ENCODE peak calls at places on chromosomes 3 and 15, in four cellular contexts. One of them, this sample, is unnamed.

GRCh38 chr3:184786271-184787010 is 25.5 kb upstream of the VPS8 start:
- DNase-seq in K562: no peak
- DNase-seq in GM12878: no peak
- DNase-seq in GM12891: peak; percentile 44
- DNase-seq in this sample: peak; percentile 88

GRCh38 chr15:92653836-92654524 is 1.6 kb downstream of the FAM174B start:
- DNase-seq in K562: no peak
- DNase-seq in GM12878: no peak
- DNase-seq in GM12891: no peak
- DNase-seq in this sample: no peak

GRCh38 chr15:76206325-76206976 is 104.8 kb downstream of the ETFA start:
- DNase-seq in K562: no peak
- DNase-seq in GM12878: no peak
- DNase-seq in GM12891: no peak
- DNase-seq in this sample: no peak

GRCh38 chr3:133853063-133853924 is 42.4 kb downstream of the RAB6B start:
- DNase-seq in K562: no peak
- DNase-seq in GM12878: no peak
- DNase-seq in GM12891: no peak
- DNase-seq in this sample: no peak

GRCh38 chr15:31328425-31328998 is 1.9 kb downstream of the KLF13 start:
- DNase-seq in K562: peak; percentile 63
- DNase-seq in GM12878: no peak
- DNase-seq in GM12891: no peak
- DNase-seq in this sample: no peak

GRCh38 chr15:66923438-66923881 is 141.9 kb upstream of the SMAD3 start:
- DNase-seq in K562: peak; percentile 67
- DNase-seq in GM12878: no peak
- DNase-seq in GM12891: no peak
- DNase-seq in this sample: peak; percentile 42

GRCh38 chr15:78021761-78022160 is 55.8 kb downstream of the TBC1D2B start:
- DNase-seq in K562: no peak
- DNase-seq in GM12878: no peak
- DNase-seq in GM12891: no peak
- DNase-seq in this sample: no peak

GRCh38 chr3:72520690-72521308 is 327.4 kb downstream of the SHQ1 start:
- DNase-seq in K562: no peak
- DNase-seq in GM12878: no peak
- DNase-seq in GM12891: no peak
- DNase-seq in this sample: no peak

GRCh38 chr3:40704224-40704623 is 179.5 kb downstream of the ZNF621 start:
- DNase-seq in K562: no peak
- DNase-seq in GM12878: no peak
- DNase-seq in GM12891: no peak
- DNase-seq in this sample: no peak

GRCh38 chr15:90300988-90301715 is 35.7 kb downstream of the NGRN start:
- DNase-seq in K562: peak; percentile 57
- DNase-seq in GM12878: no peak
- DNase-seq in GM12891: no peak
- DNase-seq in this sample: peak; percentile 18

GRCh38 chr15:91915576-91915975 is 62.1 kb downstream of the SLCO3A1 start:
- DNase-seq in K562: no peak
- DNase-seq in GM12878: no peak
- DNase-seq in GM12891: no peak
- DNase-seq in this sample: no peak

GRCh38 chr3:16130066-16130465 is 44.4 kb upstream of the GALNT15 start:
- DNase-seq in K562: no peak
- DNase-seq in GM12878: no peak
- DNase-seq in GM12891: no peak
- DNase-seq in this sample: no peak

GRCh38 chr3:88105325-88105724 is 44.4 kb upstream of the C3orf38 start:
- DNase-seq in K562: no peak
- DNase-seq in GM12878: no peak
- DNase-seq in GM12891: no peak
- DNase-seq in this sample: no peak

GRCh38 chr3:10753964-10754363 is 62.1 kb upstream of the SLC6A11 start:
- DNase-seq in K562: peak; percentile 68
- DNase-seq in GM12878: no peak
- DNase-seq in GM12891: no peak
- DNase-seq in this sample: peak; percentile 15

GRCh38 chr3:154244644-154245043 is 79.6 kb downstream of the DHX36 start:
- DNase-seq in K562: no peak
- DNase-seq in GM12878: no peak
- DNase-seq in GM12891: no peak
- DNase-seq in this sample: no peak

GRCh38 chr15:89367485-89368451 is 33.1 kb upstream of the POLG start:
- DNase-seq in K562: peak; percentile 95
- DNase-seq in GM12878: no peak
- DNase-seq in GM12891: no peak
- DNase-seq in this sample: no peak

GRCh38 chr3:133112666-133113065 is 74.5 kb downstream of the TMEM108 start:
- DNase-seq in K562: no peak
- DNase-seq in GM12878: no peak
- DNase-seq in GM12891: no peak
- DNase-seq in this sample: no peak

GRCh38 chr3:60743631-60744164 is 507.6 kb downstream of the FHIT start:
- DNase-seq in K562: no peak
- DNase-seq in GM12878: no peak
- DNase-seq in GM12891: peak; percentile 1
- DNase-seq in this sample: peak; percentile 54

GRCh38 chr3:128348805-128349531 is 117.7 kb downstream of the DNAJB8 start:
- DNase-seq in K562: no peak
- DNase-seq in GM12878: no peak
- DNase-seq in GM12891: peak; percentile 47
- DNase-seq in this sample: peak; percentile 56

GRCh38 chr3:45677045-45677436 is 12.2 kb upstream of the SACM1L start:
- DNase-seq in K562: no peak
- DNase-seq in GM12878: no peak
- DNase-seq in GM12891: no peak
- DNase-seq in this sample: peak; percentile 91

GRCh38 chr3:39327746-39328349 is 1.7 kb upstream of the CCR8 start:
- DNase-seq in K562: no peak
- DNase-seq in GM12878: peak; percentile 67
- DNase-seq in GM12891: no peak
- DNase-seq in this sample: no peak

GRCh38 chr3:148759425-148759824 is 61.7 kb downstream of the AGTR1 start:
- DNase-seq in K562: no peak
- DNase-seq in GM12878: no peak
- DNase-seq in GM12891: no peak
- DNase-seq in this sample: no peak

GRCh38 chr3:10383850-10384248 is 62.9 kb upstream of the SEC13 start:
- DNase-seq in K562: no peak
- DNase-seq in GM12878: no peak
- DNase-seq in GM12891: no peak
- DNase-seq in this sample: no peak

GRCh38 chr15:78974272-78974918 is 29.5 kb upstream of the CTSH start:
- DNase-seq in K562: no peak
- DNase-seq in GM12878: no peak
- DNase-seq in GM12891: no peak
- DNase-seq in this sample: no peak

GRCh38 chr15:80285379-80285778 is 33.4 kb upstream of the CTXND1 start:
- DNase-seq in K562: no peak
- DNase-seq in GM12878: no peak
- DNase-seq in GM12891: no peak
- DNase-seq in this sample: no peak

GRCh38 chr15:71238926-71239325 is 123.7 kb downstream of the THSD4 start:
- DNase-seq in K562: no peak
- DNase-seq in GM12878: no peak
- DNase-seq in GM12891: no peak
- DNase-seq in this sample: no peak

GRCh38 chr3:16140116-16140893 is 34.2 kb upstream of the GALNT15 start:
- DNase-seq in K562: no peak
- DNase-seq in GM12878: no peak
- DNase-seq in GM12891: no peak
- DNase-seq in this sample: no peak

GRCh38 chr3:153138267-153139210 is 23.5 kb upstream of the RAP2B start:
- DNase-seq in K562: no peak
- DNase-seq in GM12878: peak; percentile 89
- DNase-seq in GM12891: no peak
- DNase-seq in this sample: peak; percentile 63

GRCh38 chr3:24270744-24271143 is 223.9 kb downstream of the THRB start:
- DNase-seq in K562: no peak
- DNase-seq in GM12878: no peak
- DNase-seq in GM12891: no peak
- DNase-seq in this sample: no peak

GRCh38 chr15:54017911-54018310 is 39.7 kb downstream of the UNC13C start:
- DNase-seq in K562: no peak
- DNase-seq in GM12878: no peak
- DNase-seq in GM12891: no peak
- DNase-seq in this sample: no peak

GRCh38 chr3:52195823-52196331 is 2.1 kb upstream of the ALAS1 start:
- DNase-seq in K562: no peak
- DNase-seq in GM12878: no peak
- DNase-seq in GM12891: no peak
- DNase-seq in this sample: peak; percentile 88

GRCh38 chr15:28096720-28097431 is 2.2 kb downstream of the OCA2 start:
- DNase-seq in K562: no peak
- DNase-seq in GM12878: no peak
- DNase-seq in GM12891: no peak
- DNase-seq in this sample: no peak

GRCh38 chr3:139491966-139492365 is 15.7 kb upstream of the RBP2 start:
- DNase-seq in K562: no peak
- DNase-seq in GM12878: no peak
- DNase-seq in GM12891: no peak
- DNase-seq in this sample: no peak

GRCh38 chr3:73786346-73786807 is 161.6 kb upstream of the PDZRN3 start:
- DNase-seq in K562: no peak
- DNase-seq in GM12878: no peak
- DNase-seq in GM12891: no peak
- DNase-seq in this sample: no peak

GRCh38 chr3:72345980-72346379 is 502.3 kb downstream of the SHQ1 start:
- DNase-seq in K562: no peak
- DNase-seq in GM12878: no peak
- DNase-seq in GM12891: no peak
- DNase-seq in this sample: no peak

GRCh38 chr3:49028298-49028672 is 913 bp downstream of the IMPDH2 start:
- DNase-seq in K562: no peak
- DNase-seq in GM12878: no peak
- DNase-seq in GM12891: no peak
- DNase-seq in this sample: no peak

GRCh38 chr3:49025793-49026520 is 3.2 kb downstream of the IMPDH2 start:
- DNase-seq in K562: no peak
- DNase-seq in GM12878: no peak
- DNase-seq in GM12891: no peak
- DNase-seq in this sample: no peak

GRCh38 chr3:49025005-49025792 is 3.3 kb downstream of the NDUFAF3 start:
- DNase-seq in K562: no peak
- DNase-seq in GM12878: no peak
- DNase-seq in GM12891: no peak
- DNase-seq in this sample: peak; percentile 63

GRCh38 chr3:49027634-49028033 is 1.6 kb downstream of the IMPDH2 start:
- DNase-seq in K562: no peak
- DNase-seq in GM12878: no peak
- DNase-seq in GM12891: no peak
- DNase-seq in this sample: no peak

DNA sequence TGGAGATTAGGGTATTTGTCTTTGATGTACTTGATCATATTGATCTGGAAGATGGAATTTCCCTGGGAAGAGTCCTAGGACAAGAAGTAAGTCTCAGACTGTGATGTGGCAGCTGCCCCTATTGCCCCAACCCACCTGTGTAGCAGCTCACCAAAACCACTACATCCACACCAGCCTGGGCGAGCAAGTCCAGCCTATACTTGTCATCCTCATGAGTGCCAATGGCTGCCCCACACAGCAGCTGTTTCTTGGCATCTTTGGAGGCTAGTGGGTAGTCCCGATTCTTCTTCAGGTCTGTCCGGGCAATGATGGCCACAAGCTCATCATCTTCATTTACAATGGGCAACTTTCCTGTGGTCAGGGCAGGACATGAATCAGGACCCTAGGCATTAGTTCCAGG is 2.7 kb downstream of the IMPDH2 start:
- DNase-seq in K562: no peak
- DNase-seq in GM12878: no peak
- DNase-seq in GM12891: no peak
- DNase-seq in this sample: no peak
- TF ChIP-seq POLR2AphosphoS5 in K562: no peak
- TF ChIP-seq POLR2AphosphoS5 in GM12878: no peak
- TF ChIP-seq POLR2AphosphoS5 in GM12891: peak; percentile 13
- TF ChIP-seq POLR2AphosphoS5 in this sample: no peak

DNA sequence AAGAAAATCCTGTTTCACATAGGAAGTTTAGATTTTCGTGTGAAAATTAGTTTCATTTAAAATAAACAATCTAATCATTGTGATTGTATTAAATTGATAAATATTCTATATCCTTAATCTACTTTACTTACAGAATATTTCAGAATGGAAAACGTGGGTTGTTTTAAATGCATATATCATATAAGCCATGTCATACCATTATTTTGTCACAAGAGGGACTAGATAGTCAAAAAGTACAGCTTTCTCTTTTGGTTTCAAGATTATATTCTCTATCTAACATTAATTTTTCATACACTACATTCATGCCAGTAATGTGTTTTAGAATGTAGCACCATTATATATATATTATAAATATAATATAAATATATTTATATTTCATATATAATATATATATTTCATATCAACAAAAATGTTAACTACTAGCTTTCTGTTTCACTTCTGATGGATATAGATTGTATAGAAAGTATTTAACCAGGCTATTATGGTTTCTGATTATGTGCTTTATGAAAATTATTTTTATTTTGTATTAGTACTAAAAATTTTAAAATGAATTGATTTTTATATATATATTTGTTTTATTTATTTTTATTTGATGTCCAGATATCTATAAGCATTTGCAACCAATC is 45.3 kb downstream of the OSTN start:
- DNase-seq in K562: peak; percentile 13
- DNase-seq in GM12878: no peak
- DNase-seq in GM12891: no peak
- DNase-seq in this sample: no peak
- TF ChIP-seq SPI1 in K562: no peak
- TF ChIP-seq SPI1 in GM12878: no peak
- TF ChIP-seq SPI1 in GM12891: no peak
- TF ChIP-seq SPI1 in this sample: no peak

GRCh38 chr3:31968391-31968926 is 12.6 kb downstream of the OSBPL10 start:
- DNase-seq in K562: no peak
- DNase-seq in GM12878: no peak
- DNase-seq in GM12891: no peak
- DNase-seq in this sample: no peak
- TF ChIP-seq POLR2AphosphoS5 in K562: no peak
- TF ChIP-seq POLR2AphosphoS5 in GM12878: no peak
- TF ChIP-seq POLR2AphosphoS5 in GM12891: no peak
- TF ChIP-seq POLR2AphosphoS5 in this sample: no peak

GRCh38 chr3:56799251-56799882 is 2.4 kb downstream of the ARHGEF3 start:
- DNase-seq in K562: peak; percentile 14
- DNase-seq in GM12878: no peak
- DNase-seq in GM12891: no peak
- DNase-seq in this sample: no peak
- TF ChIP-seq SPI1 in K562: no peak
- TF ChIP-seq SPI1 in GM12878: no peak
- TF ChIP-seq SPI1 in GM12891: no peak
- TF ChIP-seq SPI1 in this sample: no peak

This sample was measured in HL-60.